ENCODE peak calls at places on chromosomes 12 and 14, in seven cellular contexts. D is NCI-H1105, H is DMS79 treated with DMSO at 0.1 percent for 48 hours, C is bronchial epithelial cell, G is KBM-7, L is GM04504, R is endothelial cell. A is an unnamed sample.

GRCh38 chr14:93957751-93958566 is 18.4 kb downstream of the ASB2 start:
- DNase-seq in D (no peak), H (no peak), C (no peak), G (no peak), L (no peak), R (no peak), A (no peak)

GRCh38 chr12:103586132-103586531 is 941 bp upstream of the STAB2 start:
- DNase-seq in D (no peak), H (no peak), C (no peak), G (no peak), L (no peak), R (no peak), A (peak; percentile 10)

GRCh38 chr14:76672123-76672522 is 89.1 kb upstream of the VASH1 start:
- DNase-seq in D (no peak), H (no peak), C (peak; percentile 50), G (no peak), L (no peak), R (no peak), A (no peak)

GRCh38 chr12:4975574-4975973 is 65.9 kb downstream of the KCNA1 start:
- DNase-seq in D (no peak), H (no peak), C (no peak), G (no peak), L (no peak), R (no peak), A (no peak)

GRCh38 chr12:24911284-24911791 is 37.6 kb downstream of the BCAT1 start:
- DNase-seq in D (no peak), H (no peak), C (no peak), G (no peak), L (peak; percentile 46), R (no peak), A (peak; percentile 80)

GRCh38 chr12:90652280-90652679 is 302.7 kb downstream of the CCER1 start:
- DNase-seq in D (no peak), H (no peak), C (peak; percentile 23), G (peak; percentile 8), L (no peak), R (no peak), A (no peak)

GRCh38 chr12:108581311-108582227 is 16.3 kb downstream of the TMEM119 start:
- DNase-seq in D (no peak), H (no peak), C (no peak), G (no peak), L (no peak), R (no peak), A (no peak)

GRCh38 chr14:56055521-56055920 is 62.7 kb upstream of the PELI2 start:
- DNase-seq in D (no peak), H (no peak), C (no peak), G (no peak), L (no peak), R (no peak), A (no peak)

GRCh38 chr14:60094306-60094897 is 2.7 kb downstream of the PCNX4 start:
- DNase-seq in D (no peak), H (no peak), C (peak; percentile 29), G (peak; percentile 8), L (no peak), R (peak; percentile 11), A (peak; percentile 40)

GRCh38 chr14:96805906-96806305 is 8.7 kb downstream of the VRK1 start:
- DNase-seq in D (no peak), H (no peak), C (no peak), G (no peak), L (no peak), R (no peak), A (no peak)

GRCh38 chr12:90543393-90543792 is 411.6 kb downstream of the CCER1 start:
- DNase-seq in D (no peak), H (no peak), C (peak; percentile 7), G (no peak), L (no peak), R (no peak), A (no peak)

GRCh38 chr14:102898776-102899515 is 23.5 kb upstream of the AMN start:
- DNase-seq in D (no peak), H (no peak), C (no peak), G (no peak), L (no peak), R (no peak), A (no peak)

GRCh38 chr14:40312296-40312695 is 880.1 kb upstream of the FBXO33 start:
- DNase-seq in D (no peak), H (no peak), C (peak; percentile 38), G (no peak), L (no peak), R (no peak), A (no peak)

GRCh38 chr12:106195638-106196037 is 52.2 kb downstream of the CKAP4 start:
- DNase-seq in D (no peak), H (no peak), C (no peak), G (no peak), L (peak; percentile 89), R (no peak), A (peak; percentile 85)